ENCODE peak calls at places on chromosomes 3 and 15, in five cellular contexts. One of them, this sample, is unnamed.

GRCh38 chr15:69265347-69265955 is 33.3 kb upstream of the PAQR5 start:
- DNase-seq in cardiac fibroblast: peak; percentile 56
- DNase-seq in IMR-90: peak; percentile 17
- DNase-seq in choroid plexus epithelial cell: peak; percentile 54
- DNase-seq in BJ: no peak
- DNase-seq in this sample: peak; percentile 47

GRCh38 chr15:69551391-69552056 is 98.9 kb downstream of the RPLP1 start:
- DNase-seq in cardiac fibroblast: no peak
- DNase-seq in IMR-90: no peak
- DNase-seq in choroid plexus epithelial cell: no peak
- DNase-seq in BJ: no peak
- DNase-seq in this sample: no peak

GRCh38 chr3:7630925-7631324 is 770.0 kb downstream of the GRM7 start:
- DNase-seq in cardiac fibroblast: peak; percentile 43
- DNase-seq in IMR-90: no peak
- DNase-seq in choroid plexus epithelial cell: peak; percentile 55
- DNase-seq in BJ: no peak
- DNase-seq in this sample: no peak

GRCh38 chr3:131501949-131502348 is 822 bp downstream of the MRPL3 start:
- DNase-seq in cardiac fibroblast: peak; percentile 2
- DNase-seq in IMR-90: no peak
- DNase-seq in choroid plexus epithelial cell: no peak
- DNase-seq in BJ: no peak
- DNase-seq in this sample: no peak

GRCh38 chr15:25740438-25741252 is 122.5 kb downstream of the ATP10A start:
- DNase-seq in cardiac fibroblast: no peak
- DNase-seq in IMR-90: no peak
- DNase-seq in choroid plexus epithelial cell: no peak
- DNase-seq in BJ: no peak
- DNase-seq in this sample: no peak

GRCh38 chr15:22265961-22266360 is 185.6 kb downstream of the OR4M2 start:
- DNase-seq in cardiac fibroblast: no peak
- DNase-seq in IMR-90: no peak
- DNase-seq in choroid plexus epithelial cell: no peak
- DNase-seq in BJ: no peak
- DNase-seq in this sample: no peak

GRCh38 chr3:12759097-12759679 is at the start of gene TMEM40:
- DNase-seq in cardiac fibroblast: no peak
- DNase-seq in IMR-90: no peak
- DNase-seq in choroid plexus epithelial cell: no peak
- DNase-seq in BJ: no peak
- DNase-seq in this sample: no peak

GRCh38 chr3:35602395-35602936 is 36.9 kb upstream of the ARPP21 start:
- DNase-seq in cardiac fibroblast: no peak
- DNase-seq in IMR-90: no peak
- DNase-seq in choroid plexus epithelial cell: no peak
- DNase-seq in BJ: no peak
- DNase-seq in this sample: no peak

GRCh38 chr3:160450846-160451245 is 1.3 kb upstream of the TRIM59 start:
- DNase-seq in cardiac fibroblast: peak; percentile 90
- DNase-seq in IMR-90: peak; percentile 93
- DNase-seq in choroid plexus epithelial cell: peak; percentile 91
- DNase-seq in BJ: peak; percentile 86
- DNase-seq in this sample: peak; percentile 96

GRCh38 chr3:42590989-42591756 is 513 bp downstream of the SS18L2 start:
- DNase-seq in cardiac fibroblast: peak; percentile 37
- DNase-seq in IMR-90: no peak
- DNase-seq in choroid plexus epithelial cell: peak; percentile 33
- DNase-seq in BJ: no peak
- DNase-seq in this sample: no peak

GRCh38 chr3:141415959-141416358 is 47.7 kb downstream of the ZBTB38 start:
- DNase-seq in cardiac fibroblast: no peak
- DNase-seq in IMR-90: no peak
- DNase-seq in choroid plexus epithelial cell: no peak
- DNase-seq in BJ: no peak
- DNase-seq in this sample: peak; percentile 53

GRCh38 chr3:184371570-184372018 is 6.4 kb downstream of the THPO start:
- DNase-seq in cardiac fibroblast: peak; percentile 91
- DNase-seq in IMR-90: peak; percentile 89
- DNase-seq in choroid plexus epithelial cell: peak; percentile 94
- DNase-seq in BJ: peak; percentile 36
- DNase-seq in this sample: peak; percentile 86

GRCh38 chr3:160210799-160211221 is 14.4 kb upstream of the C3orf80 start:
- DNase-seq in cardiac fibroblast: peak; percentile 87
- DNase-seq in IMR-90: peak; percentile 73
- DNase-seq in choroid plexus epithelial cell: peak; percentile 81
- DNase-seq in BJ: peak; percentile 12
- DNase-seq in this sample: peak; percentile 65

GRCh38 chr3:51683566-51683965 is 12.5 kb downstream of the TEX264 start:
- DNase-seq in cardiac fibroblast: no peak
- DNase-seq in IMR-90: no peak
- DNase-seq in choroid plexus epithelial cell: no peak
- DNase-seq in BJ: no peak
- DNase-seq in this sample: no peak

GRCh38 chr3:30631237-30631961 is 25.0 kb downstream of the TGFBR2 start:
- DNase-seq in cardiac fibroblast: peak; percentile 80
- DNase-seq in IMR-90: no peak
- DNase-seq in choroid plexus epithelial cell: peak; percentile 93
- DNase-seq in BJ: no peak
- DNase-seq in this sample: no peak

GRCh38 chr3:69541059-69541471 is 155.2 kb upstream of the FRMD4B start:
- DNase-seq in cardiac fibroblast: no peak
- DNase-seq in IMR-90: no peak
- DNase-seq in choroid plexus epithelial cell: no peak
- DNase-seq in BJ: no peak
- DNase-seq in this sample: no peak

GRCh38 chr3:125161607-125162219 is 50.8 kb downstream of the SLC12A8 start:
- DNase-seq in cardiac fibroblast: no peak
- DNase-seq in IMR-90: no peak
- DNase-seq in choroid plexus epithelial cell: no peak
- DNase-seq in BJ: no peak
- DNase-seq in this sample: no peak

GRCh38 chr15:91853501-91853967 is at the start of gene SLCO3A1:
- DNase-seq in cardiac fibroblast: peak; percentile 49
- DNase-seq in IMR-90: peak; percentile 32
- DNase-seq in choroid plexus epithelial cell: no peak
- DNase-seq in BJ: no peak
- DNase-seq in this sample: peak; percentile 56

GRCh38 chr3:66851894-66852613 is 146.1 kb upstream of the KBTBD8 start:
- DNase-seq in cardiac fibroblast: no peak
- DNase-seq in IMR-90: no peak
- DNase-seq in choroid plexus epithelial cell: peak; percentile 84
- DNase-seq in BJ: no peak
- DNase-seq in this sample: no peak

GRCh38 chr15:63487076-63487757 is 17.2 kb upstream of the USP3 start:
- DNase-seq in cardiac fibroblast: peak; percentile 80
- DNase-seq in IMR-90: peak; percentile 61
- DNase-seq in choroid plexus epithelial cell: peak; percentile 86
- DNase-seq in BJ: no peak
- DNase-seq in this sample: peak; percentile 68

GRCh38 chr3:3800685-3801509 is 1.7 kb downstream of the LRRN1 start:
- DNase-seq in cardiac fibroblast: no peak
- DNase-seq in IMR-90: no peak
- DNase-seq in choroid plexus epithelial cell: no peak
- DNase-seq in BJ: no peak
- DNase-seq in this sample: no peak

GRCh38 chr15:60095711-60096110 is 91.6 kb downstream of the FOXB1 start:
- DNase-seq in cardiac fibroblast: peak; percentile 80
- DNase-seq in IMR-90: peak; percentile 29
- DNase-seq in choroid plexus epithelial cell: peak; percentile 50
- DNase-seq in BJ: no peak
- DNase-seq in this sample: peak; percentile 67

GRCh38 chr3:172221550-172221949 is 182.2 kb downstream of the FNDC3B start:
- DNase-seq in cardiac fibroblast: peak; percentile 89
- DNase-seq in IMR-90: peak; percentile 88
- DNase-seq in choroid plexus epithelial cell: peak; percentile 69
- DNase-seq in BJ: peak; percentile 65
- DNase-seq in this sample: peak; percentile 83

GRCh38 chr3:39177708-39178332 is 14.6 kb downstream of the XIRP1 start:
- DNase-seq in cardiac fibroblast: peak; percentile 97
- DNase-seq in IMR-90: peak; percentile 97
- DNase-seq in choroid plexus epithelial cell: peak; percentile 95
- DNase-seq in BJ: peak; percentile 71
- DNase-seq in this sample: peak; percentile 94

GRCh38 chr3:187725653-187726370 is 19.5 kb downstream of the BCL6 start:
- DNase-seq in cardiac fibroblast: no peak
- DNase-seq in IMR-90: no peak
- DNase-seq in choroid plexus epithelial cell: no peak
- DNase-seq in BJ: no peak
- DNase-seq in this sample: peak; percentile 45

GRCh38 chr3:100103558-100104441 is 10.5 kb downstream of the FILIP1L start:
- DNase-seq in cardiac fibroblast: peak; percentile 35
- DNase-seq in IMR-90: peak; percentile 93
- DNase-seq in choroid plexus epithelial cell: peak; percentile 88
- DNase-seq in BJ: peak; percentile 53
- DNase-seq in this sample: peak; percentile 70

GRCh38 chr3:24387493-24387892 is 107.2 kb downstream of the THRB start:
- DNase-seq in cardiac fibroblast: peak; percentile 55
- DNase-seq in IMR-90: no peak
- DNase-seq in choroid plexus epithelial cell: peak; percentile 57
- DNase-seq in BJ: no peak
- DNase-seq in this sample: peak; percentile 78

GRCh38 chr3:184538600-184539431 is 22.8 kb upstream of the EPHB3 start:
- DNase-seq in cardiac fibroblast: no peak
- DNase-seq in IMR-90: no peak
- DNase-seq in choroid plexus epithelial cell: no peak
- DNase-seq in BJ: no peak
- DNase-seq in this sample: no peak

GRCh38 chr15:61687651-61688050 is 372.6 kb downstream of the VPS13C start:
- DNase-seq in cardiac fibroblast: no peak
- DNase-seq in IMR-90: no peak
- DNase-seq in choroid plexus epithelial cell: no peak
- DNase-seq in BJ: no peak
- DNase-seq in this sample: no peak

GRCh38 chr3:9916346-9916733 is 558 bp upstream of the IL17RC start:
- DNase-seq in cardiac fibroblast: peak; percentile 91
- DNase-seq in IMR-90: peak; percentile 48
- DNase-seq in choroid plexus epithelial cell: peak; percentile 53
- DNase-seq in BJ: no peak
- DNase-seq in this sample: peak; percentile 74
- H3K4me3 ChIP-seq in cardiac fibroblast: peak overlapping the region; percentile 62
- H3K4me3 ChIP-seq in IMR-90: peak overlapping the region; percentile 26
- H3K4me3 ChIP-seq in choroid plexus epithelial cell: peak overlapping the region; percentile 56
- H3K4me3 ChIP-seq in BJ: peak overlapping the region; percentile 57
- H3K4me3 ChIP-seq in this sample: peak overlapping the region; percentile 71

GRCh38 chr3:61068084-61068483 is 183.2 kb downstream of the FHIT start:
- DNase-seq in cardiac fibroblast: no peak
- DNase-seq in IMR-90: no peak
- DNase-seq in choroid plexus epithelial cell: no peak
- DNase-seq in BJ: no peak
- DNase-seq in this sample: no peak
- H3K4me3 ChIP-seq in cardiac fibroblast: no peak overlapping the region
- H3K4me3 ChIP-seq in IMR-90: no peak overlapping the region
- H3K4me3 ChIP-seq in choroid plexus epithelial cell: no peak overlapping the region
- H3K4me3 ChIP-seq in BJ: no peak overlapping the region
- H3K4me3 ChIP-seq in this sample: no peak overlapping the region

GRCh38 chr3:73068419-73068818 is 7.0 kb downstream of the EBLN2 start:
- DNase-seq in cardiac fibroblast: no peak
- DNase-seq in IMR-90: no peak
- DNase-seq in choroid plexus epithelial cell: no peak
- DNase-seq in BJ: no peak
- DNase-seq in this sample: peak; percentile 38

GRCh38 chr3:73071952-73072351 is 10.5 kb downstream of the EBLN2 start:
- DNase-seq in cardiac fibroblast: no peak
- DNase-seq in IMR-90: no peak
- DNase-seq in choroid plexus epithelial cell: no peak
- DNase-seq in BJ: no peak
- DNase-seq in this sample: no peak

GRCh38 chr3:73070675-73071575 is 9.5 kb downstream of the EBLN2 start:
- DNase-seq in cardiac fibroblast: peak; percentile 90
- DNase-seq in IMR-90: peak; percentile 92
- DNase-seq in choroid plexus epithelial cell: peak; percentile 82
- DNase-seq in BJ: peak; percentile 41
- DNase-seq in this sample: peak; percentile 97

GRCh38 chr3:73069775-73070444 is 8.5 kb downstream of the EBLN2 start:
- DNase-seq in cardiac fibroblast: no peak
- DNase-seq in IMR-90: no peak
- DNase-seq in choroid plexus epithelial cell: no peak
- DNase-seq in BJ: no peak
- DNase-seq in this sample: no peak

DNA sequence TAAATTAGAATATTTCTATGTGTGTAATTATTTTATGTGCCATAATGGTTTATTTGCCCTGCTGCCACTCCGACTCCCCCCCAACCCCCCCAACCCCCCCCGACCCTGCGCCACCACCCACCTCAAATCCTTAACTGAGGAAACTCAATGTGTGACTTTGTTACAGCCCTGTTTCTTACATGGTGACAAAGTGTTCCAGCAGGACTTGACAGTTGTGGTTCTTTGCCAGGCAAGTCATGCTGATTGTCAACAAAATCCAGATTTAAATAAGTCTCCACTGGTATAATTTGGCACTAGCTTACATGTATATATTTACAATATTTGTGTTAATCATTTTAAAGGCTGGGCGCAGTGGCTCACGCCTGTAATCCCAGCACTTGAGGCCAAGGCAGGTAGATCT is 7.7 kb downstream of the EBLN2 start:
- DNase-seq in cardiac fibroblast: no peak
- DNase-seq in IMR-90: no peak
- DNase-seq in choroid plexus epithelial cell: no peak
- DNase-seq in BJ: no peak
- DNase-seq in this sample: no peak
- H3K4me3 ChIP-seq in cardiac fibroblast: no peak overlapping the region
- H3K4me3 ChIP-seq in IMR-90: no peak overlapping the region
- H3K4me3 ChIP-seq in choroid plexus epithelial cell: no peak overlapping the region
- H3K4me3 ChIP-seq in BJ: no peak overlapping the region
- H3K4me3 ChIP-seq in this sample: no peak overlapping the region

DNA sequence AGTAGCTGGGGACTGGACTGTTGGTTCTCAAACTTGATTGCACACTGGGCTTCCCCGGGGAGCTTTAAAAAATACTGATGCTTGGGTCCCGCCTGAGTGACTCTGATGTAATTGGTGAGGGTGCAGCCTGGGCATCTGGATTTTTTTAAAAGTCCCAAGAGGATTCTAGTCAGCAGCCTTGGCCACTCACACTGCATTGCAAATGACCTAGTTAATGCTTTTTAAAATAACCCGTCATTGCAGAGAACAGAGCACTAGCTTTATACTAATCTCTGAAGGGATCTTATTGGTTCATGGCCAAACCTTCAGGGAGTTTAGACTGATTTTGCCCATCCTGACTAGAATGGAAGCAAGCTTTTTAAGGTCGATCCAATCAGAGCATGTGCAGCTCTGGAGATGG is 310.6 kb upstream of the PROK2 start:
- DNase-seq in cardiac fibroblast: peak; percentile 10
- DNase-seq in IMR-90: no peak
- DNase-seq in choroid plexus epithelial cell: no peak
- DNase-seq in BJ: no peak
- DNase-seq in this sample: no peak
- H3K4me3 ChIP-seq in cardiac fibroblast: no peak overlapping the region
- H3K4me3 ChIP-seq in IMR-90: no peak overlapping the region
- H3K4me3 ChIP-seq in choroid plexus epithelial cell: no peak overlapping the region
- H3K4me3 ChIP-seq in BJ: no peak overlapping the region
- H3K4me3 ChIP-seq in this sample: no peak overlapping the region